ENCODE peak calls at places on chromosomes 12 and 14, in eight cellular contexts. X, M, J, I, A, K, F and T are unnamed samples.

GRCh38 chr12:126708492-126708896 is 1558.5 kb upstream of the TMEM132C start:
- DNase-seq in X (no peak), M (no peak), J (no peak), I (no peak), A (no peak), K (no peak), F (no peak), T (no peak)

GRCh38 chr14:102008891-102009290 is 44.5 kb downstream of the DYNC1H1 start:
- DNase-seq in X (no peak), M (no peak), J (no peak), I (no peak), A (no peak), K (no peak), F (no peak), T (no peak)

GRCh38 chr14:104037903-104038302 is 47.6 kb upstream of the ASPG start:
- DNase-seq in X (no peak), M (no peak), J (no peak), I (no peak), A (no peak), K (no peak), F (no peak), T (no peak)

GRCh38 chr12:122944588-122944987 is 21.7 kb downstream of the ABCB9 start:
- DNase-seq in X (no peak), M (peak), J (no peak), I (no peak), A (no peak), K (peak), F (no peak), T (no peak)

GRCh38 chr14:22552001-22552826 is 36.8 kb downstream of the DAD1 start:
- DNase-seq in X (no peak), M (no peak), J (no peak), I (no peak), A (no peak), K (no peak), F (no peak), T (no peak)

GRCh38 chr14:93331375-93332031 is 1.3 kb downstream of the BTBD7 start:
- DNase-seq in X (peak), M (no peak), J (no peak), I (no peak), A (no peak), K (no peak), F (no peak), T (no peak)

GRCh38 chr12:123897221-123897620 is 75.4 kb downstream of the CCDC92 start:
- DNase-seq in X (no peak), M (no peak), J (no peak), I (no peak), A (peak), K (peak), F (no peak), T (no peak)

GRCh38 chr12:84842406-84843013 is 70.1 kb downstream of the SLC6A15 start:
- DNase-seq in X (no peak), M (no peak), J (no peak), I (no peak), A (peak), K (peak), F (no peak), T (peak)

GRCh38 chr12:72586456-72586855 is 314.3 kb downstream of the TRHDE start:
- DNase-seq in X (no peak), M (no peak), J (no peak), I (no peak), A (no peak), K (no peak), F (no peak), T (no peak)

GRCh38 chr12:100404769-100405407 is 48.0 kb downstream of the SLC17A8 start:
- DNase-seq in X (no peak), M (no peak), J (no peak), I (no peak), A (peak), K (peak), F (no peak), T (no peak)

GRCh38 chr14:92323916-92324818 is 1.2 kb downstream of the SLC24A4 start:
- DNase-seq in X (no peak), M (no peak), J (no peak), I (no peak), A (no peak), K (no peak), F (no peak), T (no peak)

GRCh38 chr12:83904175-83904574 is 1008.4 kb downstream of the SLC6A15 start:
- DNase-seq in X (no peak), M (no peak), J (no peak), I (no peak), A (no peak), K (no peak), F (no peak), T (no peak)

GRCh38 chr14:71688576-71688975 is 243.7 kb upstream of the RGS6 start:
- DNase-seq in X (no peak), M (no peak), J (no peak), I (no peak), A (no peak), K (peak), F (no peak), T (no peak)

GRCh38 chr12:70243510-70244331 is 488 bp downstream of the CNOT2 start:
- DNase-seq in X (peak), M (peak), J (peak), I (peak), A (peak), K (peak), F (peak), T (peak)

GRCh38 chr12:1934831-1935230 is 16.4 kb upstream of the CACNA2D4 start:
- DNase-seq in X (no peak), M (no peak), J (peak), I (no peak), A (no peak), K (no peak), F (no peak), T (no peak)

GRCh38 chr12:93707836-93708235 is 30.7 kb downstream of the CRADD start:
- DNase-seq in X (no peak), M (no peak), J (no peak), I (no peak), A (peak), K (peak), F (no peak), T (no peak)

GRCh38 chr12:102634216-102634615 is 153.9 kb upstream of the IGF1 start:
- DNase-seq in X (no peak), M (no peak), J (no peak), I (no peak), A (no peak), K (peak), F (no peak), T (no peak)

GRCh38 chr14:101034986-101035385 is 131.5 kb upstream of the RTL1 start:
- DNase-seq in X (no peak), M (no peak), J (peak), I (peak), A (no peak), K (no peak), F (no peak), T (no peak)

GRCh38 chr12:80937391-80938238 is at the start of gene LIN7A:
- DNase-seq in X (peak), M (no peak), J (no peak), I (peak), A (no peak), K (peak), F (no peak), T (no peak)

GRCh38 chr12:119412811-119413794 is 78.6 kb downstream of the CCDC60 start:
- DNase-seq in X (peak), M (peak), J (no peak), I (peak), A (peak), K (peak), F (no peak), T (no peak)

GRCh38 chr12:74408601-74409166 is 129.0 kb upstream of the ATXN7L3B start:
- DNase-seq in X (no peak), M (no peak), J (no peak), I (no peak), A (no peak), K (no peak), F (no peak), T (no peak)

GRCh38 chr12:93624595-93625294 is 52.3 kb downstream of the SOCS2 start:
- DNase-seq in X (no peak), M (no peak), J (no peak), I (no peak), A (peak), K (peak), F (no peak), T (no peak)

GRCh38 chr12:76032043-76032981 is 736 bp upstream of the PHLDA1 start:
- DNase-seq in X (peak), M (no peak), J (peak), I (peak), A (peak), K (peak), F (no peak), T (peak)

GRCh38 chr14:103495854-103496253 is 26.8 kb downstream of the CKB start:
- DNase-seq in X (no peak), M (no peak), J (no peak), I (no peak), A (no peak), K (no peak), F (no peak), T (no peak)

GRCh38 chr14:26938054-26938453 is 340.2 kb upstream of the NOVA1 start:
- DNase-seq in X (no peak), M (no peak), J (no peak), I (no peak), A (no peak), K (no peak), F (no peak), T (no peak)

GRCh38 chr14:66330916-66331315 is 155.3 kb upstream of the CCDC196 start:
- DNase-seq in X (no peak), M (no peak), J (no peak), I (no peak), A (peak), K (no peak), F (no peak), T (no peak)

GRCh38 chr12:124451016-124451415 is 116.4 kb downstream of the NCOR2 start:
- DNase-seq in X (no peak), M (no peak), J (no peak), I (peak), A (no peak), K (no peak), F (no peak), T (no peak)

GRCh38 chr12:62732861-62733427 is 202.0 kb downstream of the PPM1H start:
- DNase-seq in X (no peak), M (no peak), J (no peak), I (no peak), A (peak), K (peak), F (no peak), T (no peak)

GRCh38 chr12:8615206-8615605 is 2.5 kb upstream of the AICDA start:
- DNase-seq in X (no peak), M (no peak), J (no peak), I (no peak), A (no peak), K (no peak), F (no peak), T (no peak)

GRCh38 chr14:105931808-105932483 is 405.6 kb downstream of the TMEM121 start:
- DNase-seq in X (no peak), M (no peak), J (peak), I (peak), A (peak), K (no peak), F (no peak), T (no peak)

GRCh38 chr12:1453801-1454200 is 140.6 kb downstream of the FBXL14 start:
- DNase-seq in X (no peak), M (no peak), J (no peak), I (no peak), A (no peak), K (peak), F (no peak), T (no peak)

GRCh38 chr12:6827437-6827894 is 741 bp upstream of the P3H3 start:
- DNase-seq in X (peak), M (no peak), J (peak), I (peak), A (peak), K (peak), F (no peak), T (no peak)

GRCh38 chr14:50955373-50956043 is 11.2 kb upstream of the PYGL start:
- DNase-seq in X (peak), M (no peak), J (no peak), I (no peak), A (peak), K (peak), F (no peak), T (no peak)

GRCh38 chr12:69719336-69720316 is 19.0 kb upstream of the RAB3IP start:
- DNase-seq in X (no peak), M (no peak), J (no peak), I (no peak), A (no peak), K (no peak), F (no peak), T (no peak)

GRCh38 chr14:85487215-85487614 is 42.7 kb upstream of the FLRT2 start:
- DNase-seq in X (no peak), M (no peak), J (no peak), I (no peak), A (no peak), K (peak), F (no peak), T (no peak)

GRCh38 chr14:30547388-30548048 is 11.4 kb upstream of the G2E3 start:
- DNase-seq in X (no peak), M (no peak), J (no peak), I (no peak), A (no peak), K (no peak), F (no peak), T (no peak)

GRCh38 chr14:103130017-103130764 is 6.9 kb downstream of the TNFAIP2 start:
- DNase-seq in X (no peak), M (no peak), J (peak), I (peak), A (no peak), K (no peak), F (no peak), T (no peak)

GRCh38 chr12:99093166-99093565 is 448.1 kb downstream of the APAF1 start:
- DNase-seq in X (no peak), M (no peak), J (no peak), I (no peak), A (no peak), K (no peak), F (no peak), T (no peak)